ENCODE peak calls at places on chromosomes 2 and 18, in seven cellular contexts. X is uterus, L is neural crest cell, N is ovary, R is BJ, C is IMR-90, E is AG04450. T is an unnamed sample.

GRCh38 chr2:54897420-54898310 is 152.6 kb downstream of the RTN4 start:
- DNase-seq in N (no peak), C (no peak), E (no peak), L (no peak), X (no peak), R (no peak), T (no peak)

GRCh38 chr2:130391872-130392670 is 36.2 kb downstream of the PTPN18 start:
- DNase-seq in L (no peak), R (no peak), C (peak), N (no peak), X (peak), E (no peak), T (no peak)

GRCh38 chr2:105797298-105797819 is 52.6 kb downstream of the NCK2 start:
- DNase-seq in X (peak), L (no peak), E (no peak), N (no peak), C (peak), R (no peak), T (no peak)

GRCh38 chr2:217714268-217714643 is 288.5 kb downstream of the TNS1 start:
- DNase-seq in C (peak), R (no peak), L (peak), X (peak), N (no peak), E (no peak), T (no peak)

GRCh38 chr2:214174563-214174962 is 236.3 kb upstream of the VWC2L start:
- DNase-seq in N (no peak), C (no peak), R (no peak), E (no peak), X (no peak), L (no peak), T (no peak)

GRCh38 chr18:51727780-51728179 is 530.3 kb upstream of the MEX3C start:
- DNase-seq in R (no peak), C (no peak), L (no peak), N (no peak), X (no peak), E (no peak), T (no peak)

GRCh38 chr2:107412981-107413380 is 413.7 kb upstream of the RGPD4 start:
- DNase-seq in C (no peak), L (no peak), E (no peak), X (no peak), R (no peak), N (no peak), T (no peak)

GRCh38 chr2:106953779-106954178 is 67.8 kb upstream of the ST6GAL2 start:
- DNase-seq in L (no peak), E (no peak), R (no peak), X (no peak), C (no peak), N (no peak), T (no peak)

GRCh38 chr2:239383796-239384156 is 17.0 kb downstream of the HDAC4 start:
- DNase-seq in L (no peak), R (no peak), C (no peak), X (no peak), E (no peak), N (no peak), T (no peak)

GRCh38 chr2:118670281-118670680 is 177.2 kb downstream of the EN1 start:
- DNase-seq in L (no peak), E (no peak), N (no peak), X (no peak), R (no peak), C (peak), T (no peak)

GRCh38 chr2:11873346-11873745 is 126.9 kb downstream of the LPIN1 start:
- DNase-seq in L (no peak), E (no peak), N (no peak), R (no peak), X (no peak), C (no peak), T (no peak)

GRCh38 chr2:121907905-121908304 is 152.5 kb downstream of the TSN start:
- DNase-seq in N (no peak), X (no peak), C (no peak), R (no peak), E (no peak), L (no peak), T (no peak)

GRCh38 chr2:47662547-47662946 is 120.4 kb upstream of the MSH6 start:
- DNase-seq in R (no peak), X (no peak), E (no peak), N (no peak), L (no peak), C (no peak), T (no peak)

GRCh38 chr2:79860233-79861058 is 347.6 kb downstream of the CTNNA2 start:
- DNase-seq in E (no peak), X (no peak), R (peak), C (peak), L (no peak), N (no peak), T (no peak)

GRCh38 chr2:33583194-33583938 is 15.7 kb downstream of the FAM98A start:
- DNase-seq in E (no peak), L (peak), C (peak), R (no peak), N (no peak), X (no peak), T (no peak)

GRCh38 chr2:98701230-98701629 is 29.7 kb downstream of the MGAT4A start:
- DNase-seq in C (no peak), N (no peak), X (no peak), R (no peak), L (no peak), E (no peak), T (no peak)

GRCh38 chr2:98702127-98702802 is 28.7 kb downstream of the MGAT4A start:
- DNase-seq in R (no peak), L (no peak), C (no peak), N (no peak), X (no peak), E (no peak), T (no peak)

GRCh38 chr2:98704499-98705332 is 26.2 kb downstream of the MGAT4A start:
- DNase-seq in C (no peak), N (no peak), L (no peak), X (no peak), R (no peak), E (no peak), T (no peak)

GRCh38 chr2:98703738-98704137 is 27.2 kb downstream of the MGAT4A start:
- DNase-seq in R (no peak), L (no peak), E (no peak), N (no peak), C (no peak), X (no peak), T (no peak)

GRCh38 chr2:98702896-98703620 is 27.9 kb downstream of the MGAT4A start:
- DNase-seq in E (no peak), C (no peak), X (no peak), L (no peak), N (no peak), R (no peak), T (no peak)
- TF ChIP-seq CTCF in E (peak), C (no peak), X (no peak), L (no peak), N (no peak), R (no peak), T (no peak)

GRCh38 chr2:112220831-112221230 is 34.0 kb downstream of the ZC3H8 start:
- DNase-seq in E (no peak), L (no peak), X (no peak), C (no peak), N (no peak), R (no peak), T (no peak)

GRCh38 chr2:112220186-112220585 is 34.7 kb downstream of the ZC3H8 start:
- DNase-seq in E (no peak), C (no peak), L (no peak), X (no peak), N (no peak), R (no peak), T (no peak)

GRCh38 chr2:112217854-112218253 is 37.0 kb downstream of the ZC3H8 start:
- DNase-seq in C (no peak), E (no peak), N (no peak), X (no peak), L (no peak), R (no peak), T (no peak)

GRCh38 chr2:112216158-112216557 is 38.7 kb downstream of the ZC3H8 start:
- DNase-seq in R (no peak), X (no peak), N (no peak), C (peak), L (no peak), E (no peak), T (no peak)
- TF ChIP-seq CTCF in R (no peak), X (no peak), N (no peak), C (no peak), L (no peak), E (peak), T (peak)

DNA sequence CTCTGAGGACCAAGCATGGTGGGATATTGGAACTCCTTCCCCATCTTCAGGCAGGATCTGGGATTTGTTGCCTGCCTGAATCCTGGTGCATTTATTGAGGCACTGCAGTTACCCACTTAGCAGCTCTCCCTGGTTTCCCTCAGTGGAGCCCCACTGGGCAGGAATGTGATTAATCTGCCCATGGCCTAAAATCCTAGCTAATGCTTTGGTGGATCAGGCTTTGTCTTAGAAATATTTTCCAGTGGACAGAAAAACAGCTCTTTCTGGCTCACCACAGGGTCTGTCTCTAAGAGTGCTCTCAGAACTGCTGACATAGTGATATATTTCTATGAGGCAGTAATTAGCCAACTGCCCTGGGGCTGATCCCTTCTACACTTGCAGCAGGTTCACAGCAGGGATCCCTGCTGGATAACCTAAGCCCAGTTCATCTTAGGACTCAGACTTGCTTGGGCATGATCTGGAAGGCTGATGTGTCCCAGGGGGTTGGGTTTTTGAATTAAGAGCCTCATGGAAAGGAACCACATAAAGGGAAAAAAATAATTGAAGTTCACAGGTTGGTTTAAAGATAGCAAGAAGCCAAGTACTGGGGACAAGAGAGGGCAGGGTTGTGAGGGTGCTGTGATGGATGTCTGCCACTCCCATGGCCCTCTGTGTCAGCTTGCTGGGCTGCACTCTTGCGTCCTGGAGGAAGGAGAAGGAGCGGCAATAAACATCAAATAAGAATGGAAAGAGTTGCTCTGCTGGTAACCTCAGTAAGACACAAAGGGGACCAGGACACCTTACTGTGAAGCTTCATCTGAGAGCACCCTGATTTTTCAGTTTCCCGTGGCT is 44.2 kb upstream of the ZDBF2 start:
- DNase-seq in N (no peak), R (no peak), X (no peak), C (no peak), L (no peak), E (no peak), T (no peak)
- TF ChIP-seq CTCF in N (no peak), R (peak), X (no peak), C (no peak), L (peak), E (no peak), T (no peak)

DNA sequence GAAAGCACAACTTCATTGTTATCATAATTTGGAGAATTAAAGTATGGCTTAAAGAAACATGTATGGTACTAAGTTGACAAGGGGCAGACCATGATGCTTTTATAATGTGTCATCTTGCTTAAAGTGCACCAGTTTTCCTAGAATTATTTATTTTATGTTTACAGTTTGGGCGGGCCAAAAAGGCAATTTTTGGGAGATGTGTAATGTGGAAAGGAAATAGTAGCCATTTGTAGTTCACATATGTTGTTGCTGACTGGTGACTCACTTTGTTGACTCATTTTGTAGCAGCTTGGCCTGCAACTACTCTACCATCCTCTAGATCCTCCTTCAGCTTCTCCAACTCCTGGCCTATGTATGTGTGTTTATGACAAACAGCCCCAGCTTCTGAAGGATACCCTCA is 7.7 kb downstream of the ZSCAN30 start:
- DNase-seq in E (peak), R (peak), C (peak), N (no peak), X (no peak), L (no peak), T (peak)
- TF ChIP-seq CTCF in E (no peak), R (no peak), C (no peak), N (no peak), X (no peak), L (no peak), T (no peak)

DNA sequence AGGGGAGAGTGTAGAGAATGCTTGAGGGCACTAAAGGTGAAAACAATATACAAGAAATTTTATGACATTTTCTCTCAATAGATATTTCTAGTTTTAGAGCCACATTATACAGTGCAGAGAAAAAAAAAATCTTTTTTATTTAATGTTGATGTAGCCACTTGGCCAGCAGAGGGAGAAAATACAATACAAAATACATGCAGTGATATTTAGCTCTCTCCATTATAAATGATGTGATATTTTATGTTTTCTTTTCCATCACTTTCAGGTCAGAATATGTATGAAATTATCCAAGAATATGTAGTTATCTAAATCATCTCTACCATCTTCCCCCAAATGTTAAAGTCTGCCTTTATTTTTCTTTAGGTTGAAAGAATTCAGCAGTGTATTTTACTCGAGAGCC is 533.6 kb upstream of the FSHR start:
- DNase-seq in R (no peak), L (no peak), X (no peak), C (no peak), E (no peak), N (no peak), T (no peak)
- TF ChIP-seq CTCF in R (peak), L (peak), X (no peak), C (peak), E (no peak), N (no peak), T (peak)